ENCODE peak calls at places on chromosomes 1 and 21, in nine cellular contexts. Y, I, C, F, P, X, Q, M and R are unnamed samples.
A peak's percentile ranks its signal among the peaks of the same experiment; 100 is the strongest.

GRCh38 chr1:43796111-43796581 is 88.8 kb downstream of the ST3GAL3 start:
- DNase-seq in Y (no peak), I (no peak), C (no peak), F (no peak), P (no peak), X (no peak), Q (no peak), M (no peak), R (no peak)

GRCh38 chr21:41620982-41621381 is 113.0 kb upstream of the TMPRSS2 start:
- DNase-seq in Y (no peak), I (no peak), C (no peak), F (no peak), P (no peak), X (no peak), Q (peak; percentile 46), M (no peak), R (no peak)

GRCh38 chr1:244224487-244225430 is 173.7 kb downstream of the ZBTB18 start:
- DNase-seq in Y (no peak), I (peak; percentile 33), C (no peak), F (no peak), P (peak; percentile 77), X (no peak), Q (no peak), M (no peak), R (peak; percentile 68)

GRCh38 chr1:21869620-21870121 is 57.6 kb downstream of the LDLRAD2 start:
- DNase-seq in Y (peak; percentile 43), I (peak; percentile 66), C (peak; percentile 18), F (no peak), P (no peak), X (peak; percentile 81), Q (peak; percentile 95), M (no peak), R (peak; percentile 80)

GRCh38 chr21:32516729-32517649 is 68.3 kb downstream of the TCP10L start:
- DNase-seq in Y (peak; percentile 28), I (no peak), C (no peak), F (no peak), P (no peak), X (no peak), Q (no peak), M (no peak), R (no peak)

GRCh38 chr1:114428083-114428754 is 82.8 kb downstream of the TRIM33 start:
- DNase-seq in Y (peak; percentile 13), I (no peak), C (no peak), F (peak; percentile 6), P (no peak), X (no peak), Q (no peak), M (no peak), R (no peak)

GRCh38 chr1:50610563-50610962 is 187.3 kb upstream of the DMRTA2 start:
- DNase-seq in Y (no peak), I (no peak), C (no peak), F (no peak), P (no peak), X (no peak), Q (no peak), M (peak; percentile 63), R (no peak)

GRCh38 chr1:52210044-52210443 is 68.2 kb downstream of the ZFYVE9 start:
- DNase-seq in Y (no peak), I (no peak), C (no peak), F (no peak), P (no peak), X (no peak), Q (no peak), M (no peak), R (no peak)

GRCh38 chr1:228850141-228851100 is 115.1 kb downstream of the RHOU start:
- DNase-seq in Y (no peak), I (peak; percentile 5), C (no peak), F (no peak), P (no peak), X (no peak), Q (no peak), M (no peak), R (no peak)

GRCh38 chr21:29558331-29558730 is 259.6 kb downstream of the BACH1 start:
- DNase-seq in Y (no peak), I (no peak), C (no peak), F (no peak), P (no peak), X (no peak), Q (no peak), M (no peak), R (no peak)

GRCh38 chr1:27488523-27489138 is 1.3 kb downstream of the WASF2 start:
- DNase-seq in Y (peak; percentile 38), I (no peak), C (no peak), F (peak; percentile 53), P (no peak), X (no peak), Q (no peak), M (no peak), R (no peak)

GRCh38 chr1:182616130-182617074 is 12.2 kb upstream of the RGS16 start:
- DNase-seq in Y (peak; percentile 69), I (peak; percentile 65), C (no peak), F (peak; percentile 57), P (peak; percentile 88), X (peak; percentile 64), Q (peak; percentile 93), M (no peak), R (peak; percentile 80)

DNA sequence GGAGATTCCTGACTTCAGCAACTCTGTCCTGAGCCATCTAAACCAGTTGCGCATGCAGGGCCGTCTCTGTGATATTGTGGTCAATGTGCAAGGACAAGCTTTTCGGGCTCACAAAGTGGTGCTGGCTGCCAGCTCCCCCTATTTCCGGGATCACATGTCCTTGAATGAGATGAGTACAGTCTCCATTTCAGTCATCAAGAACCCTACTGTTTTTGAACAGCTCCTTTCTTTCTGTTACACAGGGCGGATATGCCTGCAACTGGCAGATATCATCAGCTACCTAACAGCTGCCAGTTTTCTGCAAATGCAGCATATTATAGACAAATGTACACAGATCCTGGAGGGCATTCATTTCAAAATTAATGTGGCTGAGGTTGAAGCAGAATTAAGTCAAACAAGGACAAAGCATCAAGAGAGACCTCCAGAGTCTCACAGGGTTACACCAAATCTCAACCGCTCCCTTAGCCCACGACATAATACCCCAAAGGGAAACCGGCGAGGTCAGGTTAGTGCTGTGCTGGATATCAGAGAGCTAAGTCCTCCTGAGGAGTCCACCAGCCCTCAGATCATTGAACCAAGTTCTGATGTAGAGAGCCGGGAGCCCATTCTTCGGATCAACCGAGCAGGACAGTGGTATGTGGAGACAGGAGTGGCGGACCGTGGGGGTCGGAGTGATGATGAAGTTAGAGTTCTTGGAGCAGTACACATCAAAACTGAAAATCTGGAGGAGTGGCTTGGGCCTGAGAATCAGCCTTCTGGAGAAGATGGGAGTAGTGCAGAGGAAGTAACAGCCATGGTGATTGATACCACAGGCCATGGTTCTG is 2.3 kb downstream of the ZBTB37 start:
- DNase-seq in Y (no peak), I (peak; percentile 49), C (no peak), F (no peak), P (no peak), X (no peak), Q (no peak), M (no peak), R (peak; percentile 45)
- H3K27ac ChIP-seq in Y (no peak overlapping the region), I (peak overlapping the region; percentile 21), C (no peak overlapping the region), F (no peak overlapping the region), P (peak overlapping the region; percentile 95), X (no peak overlapping the region), Q (no peak overlapping the region), M (no peak overlapping the region), R (no peak overlapping the region)

GRCh38 chr1:165581926-165582325 is 38.1 kb downstream of the LRRC52 start:
- DNase-seq in Y (no peak), I (no peak), C (no peak), F (no peak), P (no peak), X (no peak), Q (no peak), M (no peak), R (no peak)
- H3K4me3 ChIP-seq in Y (no peak overlapping the region), I (peak overlapping the region; percentile 29), C (no peak overlapping the region), F (no peak overlapping the region), P (no peak overlapping the region), X (no peak overlapping the region), Q (no peak overlapping the region), M (no peak overlapping the region), R (no peak overlapping the region)

DNA sequence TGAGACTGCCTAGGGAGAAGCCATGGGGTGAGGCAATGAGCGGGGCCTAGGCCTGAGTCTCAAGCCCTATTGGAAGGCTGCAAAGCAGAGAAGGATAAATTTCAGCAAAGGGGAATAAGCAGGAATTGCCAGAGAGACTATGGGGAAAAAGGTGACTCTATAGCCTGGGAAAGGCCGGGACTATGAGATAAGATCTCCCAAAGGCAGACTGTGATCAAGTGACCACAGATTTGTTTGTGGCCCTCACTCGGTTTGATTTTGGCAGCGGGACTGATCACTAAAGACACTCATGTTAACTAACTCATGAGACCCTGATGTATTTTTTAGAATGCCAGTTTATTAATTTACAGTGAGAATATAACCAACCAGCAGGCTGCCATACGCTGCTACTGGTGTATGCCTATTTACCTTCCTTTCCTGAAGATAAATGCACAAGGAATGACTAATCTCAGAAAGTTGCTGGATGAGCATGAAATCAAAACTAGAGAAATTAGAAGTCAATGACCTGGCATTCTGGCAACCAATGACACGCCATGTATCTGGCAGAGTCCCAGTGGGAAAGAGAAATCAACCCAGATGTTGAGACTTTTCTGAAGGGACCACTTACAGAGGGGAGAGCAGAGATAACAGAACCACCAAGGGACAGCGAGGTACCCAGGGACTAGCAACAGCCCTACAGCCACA is 4.3 kb downstream of the HSF2BP start:
- DNase-seq in Y (no peak), I (no peak), C (no peak), F (no peak), P (no peak), X (no peak), Q (no peak), M (no peak), R (no peak)
- H3K27ac ChIP-seq in Y (no peak overlapping the region), I (no peak overlapping the region), C (no peak overlapping the region), F (no peak overlapping the region), P (no peak overlapping the region), X (no peak overlapping the region), Q (no peak overlapping the region), M (no peak overlapping the region), R (no peak overlapping the region)

GRCh38 chr1:192783793-192784192 is 25.0 kb upstream of the RGS2 start:
- DNase-seq in Y (no peak), I (no peak), C (no peak), F (no peak), P (no peak), X (no peak), Q (no peak), M (no peak), R (no peak)
- H3K4me3 ChIP-seq in Y (no peak overlapping the region), I (no peak overlapping the region), C (no peak overlapping the region), F (no peak overlapping the region), P (no peak overlapping the region), X (no peak overlapping the region), Q (no peak overlapping the region), M (no peak overlapping the region), R (no peak overlapping the region)

DNA sequence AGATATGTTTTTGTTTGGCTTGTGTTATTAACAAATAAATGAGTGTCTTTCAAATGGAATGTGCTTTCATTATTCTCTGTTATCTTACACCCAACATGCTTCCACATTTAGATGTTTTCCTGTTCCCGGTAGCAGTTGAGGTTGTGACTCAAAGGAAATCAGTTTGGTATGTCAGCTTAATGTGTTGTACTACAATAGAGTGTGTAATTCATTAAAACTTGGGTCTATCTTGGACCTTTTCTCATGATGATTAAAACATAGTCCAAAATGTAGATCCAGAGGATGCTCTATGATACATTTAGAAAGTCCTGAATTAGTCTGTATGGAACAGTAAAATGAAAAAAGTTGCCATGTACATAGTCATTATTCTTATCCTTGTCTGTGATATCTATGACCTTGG is 26.7 kb downstream of the RTCA start:
- DNase-seq in Y (no peak), I (no peak), C (no peak), F (no peak), P (no peak), X (no peak), Q (no peak), M (no peak), R (no peak)
- H3K27ac ChIP-seq in Y (no peak overlapping the region), I (no peak overlapping the region), C (no peak overlapping the region), F (no peak overlapping the region), P (no peak overlapping the region), X (no peak overlapping the region), Q (no peak overlapping the region), M (no peak overlapping the region), R (no peak overlapping the region)